ENCODE peak calls at places on chromosomes 6 and 20, in six cellular contexts. L, X, J, T, D and F are unnamed samples.

GRCh38 chr20:58040447-58041290 is 187.8 kb downstream of the ANKRD60 start:
- DNase-seq in L (no peak), X (no peak), J (no peak), T (no peak), D (no peak), F (no peak)

GRCh38 chr20:63884506-63885263 is 10.2 kb upstream of the DNAJC5 start:
- DNase-seq in L (no peak), X (peak; percentile 78), J (no peak), T (no peak), D (no peak), F (no peak)

GRCh38 chr6:42599558-42599957 is 35.7 kb downstream of the UBR2 start:
- DNase-seq in L (peak; percentile 22), X (no peak), J (no peak), T (no peak), D (no peak), F (no peak)

GRCh38 chr6:39330476-39330875 is 8.0 kb upstream of the KCNK16 start:
- DNase-seq in L (no peak), X (no peak), J (no peak), T (no peak), D (no peak), F (no peak)

GRCh38 chr6:98539669-98540207 is 294.6 kb upstream of the POU3F2 start:
- DNase-seq in L (no peak), X (peak; percentile 5), J (no peak), T (no peak), D (no peak), F (no peak)

GRCh38 chr6:95589826-95590570 is 12.7 kb downstream of the MANEA start:
- DNase-seq in L (no peak), X (no peak), J (no peak), T (no peak), D (no peak), F (no peak)

GRCh38 chr6:126773122-126773805 is 345.2 kb upstream of the RSPO3 start:
- DNase-seq in L (peak; percentile 50), X (no peak), J (no peak), T (peak; percentile 35), D (peak; percentile 5), F (peak; percentile 4)

GRCh38 chr6:84074988-84075781 is 41.6 kb downstream of the MRAP2 start:
- DNase-seq in L (peak; percentile 29), X (no peak), J (no peak), T (peak; percentile 32), D (no peak), F (peak; percentile 10)

GRCh38 chr6:159090530-159091306 is 45.9 kb upstream of the TAGAP start:
- DNase-seq in L (no peak), X (no peak), J (no peak), T (no peak), D (no peak), F (no peak)

GRCh38 chr6:157728183-157728881 is 94.7 kb upstream of the SNX9 start:
- DNase-seq in L (no peak), X (no peak), J (no peak), T (no peak), D (no peak), F (no peak)

GRCh38 chr20:63163171-63163570 is 52.8 kb downstream of the YTHDF1 start:
- DNase-seq in L (no peak), X (no peak), J (no peak), T (no peak), D (no peak), F (no peak)

GRCh38 chr6:111591370-111591900 is 14.2 kb downstream of the TRAF3IP2 start:
- DNase-seq in L (peak; percentile 98), X (no peak), J (no peak), T (peak; percentile 98), D (peak; percentile 95), F (peak; percentile 97)

GRCh38 chr6:115811511-115811910 is 249.2 kb downstream of the FRK start:
- DNase-seq in L (no peak), X (no peak), J (no peak), T (no peak), D (no peak), F (no peak)

GRCh38 chr20:25310268-25310920 is 62.5 kb downstream of the PYGB start:
- DNase-seq in L (peak; percentile 96), X (peak; percentile 85), J (peak; percentile 30), T (peak; percentile 85), D (peak; percentile 81), F (peak; percentile 87)

GRCh38 chr6:112237644-112238043 is 16.7 kb downstream of the LAMA4 start:
- DNase-seq in L (peak; percentile 95), X (no peak), J (no peak), T (peak; percentile 89), D (peak; percentile 78), F (peak; percentile 83)

GRCh38 chr6:1485678-1486077 is 96.3 kb downstream of the FOXF2 start:
- DNase-seq in L (peak; percentile 90), X (no peak), J (no peak), T (peak; percentile 91), D (no peak), F (peak; percentile 85)

GRCh38 chr20:9359561-9360308 is 154.7 kb upstream of the LAMP5 start:
- DNase-seq in L (peak; percentile 89), X (no peak), J (no peak), T (peak; percentile 77), D (peak; percentile 69), F (peak; percentile 79)

GRCh38 chr6:43091592-43091991 is 15.5 kb downstream of the PTK7 start:
- DNase-seq in L (no peak), X (no peak), J (no peak), T (no peak), D (no peak), F (no peak)

GRCh38 chr20:17650301-17650761 is 31.7 kb downstream of the RRBP1 start:
- DNase-seq in L (no peak), X (no peak), J (no peak), T (no peak), D (no peak), F (no peak)

GRCh38 chr20:38067717-38068365 is 34.3 kb downstream of the RPRD1B start:
- DNase-seq in L (no peak), X (no peak), J (no peak), T (no peak), D (no peak), F (no peak)

GRCh38 chr6:78530208-78530607 is 337.1 kb upstream of the IRAK1BP1 start:
- DNase-seq in L (no peak), X (no peak), J (no peak), T (no peak), D (no peak), F (no peak)

GRCh38 chr20:19758888-19759331 is 852 bp downstream of the RIN2 start:
- DNase-seq in L (peak; percentile 40), X (peak; percentile 18), J (no peak), T (peak; percentile 71), D (peak; percentile 46), F (peak; percentile 61)

GRCh38 chr20:19079536-19080299 is 132.7 kb upstream of the SLC24A3 start:
- DNase-seq in L (no peak), X (no peak), J (no peak), T (peak; percentile 56), D (no peak), F (no peak)

GRCh38 chr20:3995067-3995748 is 20.1 kb downstream of the RNF24 start:
- DNase-seq in L (peak; percentile 58), X (no peak), J (no peak), T (peak; percentile 46), D (no peak), F (peak; percentile 40)

GRCh38 chr6:24931752-24932691 is 3.7 kb downstream of the RIPOR2 start:
- DNase-seq in L (peak; percentile 79), X (no peak), J (no peak), T (peak; percentile 52), D (no peak), F (peak; percentile 79)

GRCh38 chr6:132400641-132401119 is 595 bp downstream of the MOXD1 start:
- DNase-seq in L (no peak), X (no peak), J (no peak), T (peak; percentile 18), D (no peak), F (no peak)

GRCh38 chr20:10249048-10249770 is 30.6 kb downstream of the SNAP25 start:
- DNase-seq in L (peak; percentile 43), X (no peak), J (no peak), T (no peak), D (no peak), F (peak; percentile 29)

GRCh38 chr6:32949113-32949512 is 3.8 kb downstream of the HLA-DMA start:
- DNase-seq in L (no peak), X (no peak), J (no peak), T (no peak), D (no peak), F (no peak)

GRCh38 chr6:64034331-64034730 is 398.7 kb downstream of the PHF3 start:
- DNase-seq in L (no peak), X (no peak), J (no peak), T (no peak), D (no peak), F (no peak)

GRCh38 chr6:10880366-10880765 is 1.5 kb downstream of the GCM2 start:
- DNase-seq in L (no peak), X (no peak), J (no peak), T (no peak), D (no peak), F (no peak)

GRCh38 chr6:108581932-108582500 is 21.3 kb downstream of the FOXO3 start:
- DNase-seq in L (peak; percentile 62), X (no peak), J (no peak), T (peak; percentile 62), D (no peak), F (peak; percentile 39)